ENCODE peak calls at places on chromosomes 4 and X, in ten cellular contexts. One of them, this sample, is unnamed.
A peak's percentile ranks its signal among the peaks of the same experiment; 100 is the strongest.

GRCh38 chr4:83113429-83113786 is 1.1 kb downstream of the PLAC8 start:
- DNase-seq in psoas muscle: no peak
- DNase-seq in PC-3: no peak
- DNase-seq in lung: no peak
- DNase-seq in pancreas: no peak
- DNase-seq in Peyer's patch: no peak
- DNase-seq in left lung: no peak
- DNase-seq in coronary artery: no peak
- DNase-seq in thyroid gland: no peak
- DNase-seq in endodermal cell: no peak
- DNase-seq in this sample: no peak

GRCh38 chrX:9171841-9172240 is 137.9 kb upstream of the FAM9B start:
- DNase-seq in psoas muscle: no peak
- DNase-seq in PC-3: peak; percentile 68
- DNase-seq in lung: no peak
- DNase-seq in pancreas: no peak
- DNase-seq in Peyer's patch: no peak
- DNase-seq in left lung: no peak
- DNase-seq in coronary artery: no peak
- DNase-seq in thyroid gland: no peak
- DNase-seq in endodermal cell: no peak
- DNase-seq in this sample: no peak

GRCh38 chrX:50627696-50628095 is 157.1 kb upstream of the DGKK start:
- DNase-seq in psoas muscle: no peak
- DNase-seq in PC-3: no peak
- DNase-seq in lung: no peak
- DNase-seq in pancreas: no peak
- DNase-seq in Peyer's patch: no peak
- DNase-seq in left lung: no peak
- DNase-seq in coronary artery: no peak
- DNase-seq in thyroid gland: no peak
- DNase-seq in endodermal cell: no peak
- DNase-seq in this sample: no peak

GRCh38 chr4:155889036-155889793 is 14.3 kb upstream of the TDO2 start:
- DNase-seq in psoas muscle: no peak
- DNase-seq in PC-3: peak; percentile 22
- DNase-seq in lung: no peak
- DNase-seq in pancreas: no peak
- DNase-seq in Peyer's patch: no peak
- DNase-seq in left lung: no peak
- DNase-seq in coronary artery: no peak
- DNase-seq in thyroid gland: no peak
- DNase-seq in endodermal cell: no peak
- DNase-seq in this sample: no peak

GRCh38 chrX:127963696-127964095 is 88.5 kb downstream of the ACTRT1 start:
- DNase-seq in psoas muscle: no peak
- DNase-seq in PC-3: no peak
- DNase-seq in lung: no peak
- DNase-seq in pancreas: no peak
- DNase-seq in Peyer's patch: no peak
- DNase-seq in left lung: no peak
- DNase-seq in coronary artery: no peak
- DNase-seq in thyroid gland: no peak
- DNase-seq in endodermal cell: no peak
- DNase-seq in this sample: no peak

GRCh38 chr4:69617083-69617694 is 22.3 kb downstream of the UGT2A2 start:
- DNase-seq in psoas muscle: no peak
- DNase-seq in PC-3: peak; percentile 76
- DNase-seq in lung: no peak
- DNase-seq in pancreas: no peak
- DNase-seq in Peyer's patch: no peak
- DNase-seq in left lung: no peak
- DNase-seq in coronary artery: no peak
- DNase-seq in thyroid gland: no peak
- DNase-seq in endodermal cell: no peak
- DNase-seq in this sample: no peak

GRCh38 chrX:112368371-112368770 is 285.8 kb upstream of the TRPC5 start:
- DNase-seq in psoas muscle: no peak
- DNase-seq in PC-3: no peak
- DNase-seq in lung: no peak
- DNase-seq in pancreas: no peak
- DNase-seq in Peyer's patch: no peak
- DNase-seq in left lung: no peak
- DNase-seq in coronary artery: no peak
- DNase-seq in thyroid gland: no peak
- DNase-seq in endodermal cell: peak; percentile 65
- DNase-seq in this sample: no peak

GRCh38 chr4:31557444-31557843 is 837.3 kb downstream of the PCDH7 start:
- DNase-seq in psoas muscle: no peak
- DNase-seq in PC-3: no peak
- DNase-seq in lung: no peak
- DNase-seq in pancreas: no peak
- DNase-seq in Peyer's patch: no peak
- DNase-seq in left lung: no peak
- DNase-seq in coronary artery: no peak
- DNase-seq in thyroid gland: no peak
- DNase-seq in endodermal cell: no peak
- DNase-seq in this sample: no peak

DNA sequence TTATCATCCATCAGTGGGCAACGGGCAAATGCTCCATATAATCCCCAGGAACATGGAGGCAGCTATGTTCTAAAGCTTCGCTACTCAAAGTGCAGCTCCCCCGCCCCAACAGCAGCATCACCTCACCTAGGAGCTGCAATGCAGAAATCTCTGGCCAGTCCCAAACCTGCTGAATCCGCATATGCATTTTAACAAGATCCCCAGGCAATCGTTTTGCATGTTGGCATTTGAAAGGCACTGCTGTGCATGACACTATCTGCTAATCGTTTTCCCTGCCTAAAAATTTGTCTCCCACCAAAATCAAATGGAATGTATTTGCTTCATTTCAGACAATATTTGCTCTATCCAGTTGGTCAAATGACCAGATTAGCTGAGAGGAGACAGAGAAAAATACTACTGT is 15.2 kb downstream of the ADGRG2 start:
- DNase-seq in psoas muscle: no peak
- DNase-seq in PC-3: no peak
- DNase-seq in lung: no peak
- DNase-seq in pancreas: no peak
- DNase-seq in Peyer's patch: no peak
- DNase-seq in left lung: no peak
- DNase-seq in coronary artery: no peak
- DNase-seq in thyroid gland: no peak
- DNase-seq in endodermal cell: peak; percentile 81
- DNase-seq in this sample: no peak
- H3K27ac ChIP-seq in psoas muscle: no peak overlapping the region
- H3K27ac ChIP-seq in PC-3: no peak overlapping the region
- H3K27ac ChIP-seq in lung: no peak overlapping the region
- H3K27ac ChIP-seq in pancreas: no peak overlapping the region
- H3K27ac ChIP-seq in Peyer's patch: no peak overlapping the region
- H3K27ac ChIP-seq in left lung: no peak overlapping the region
- H3K27ac ChIP-seq in coronary artery: no peak overlapping the region
- H3K27ac ChIP-seq in thyroid gland: no peak overlapping the region
- H3K27ac ChIP-seq in endodermal cell: no peak overlapping the region
- H3K27ac ChIP-seq in this sample: no peak overlapping the region

GRCh38 chr4:3262208-3263052 is 13.5 kb downstream of the MSANTD1 start:
- DNase-seq in psoas muscle: no peak
- DNase-seq in PC-3: no peak
- DNase-seq in lung: no peak
- DNase-seq in pancreas: no peak
- DNase-seq in Peyer's patch: no peak
- DNase-seq in left lung: no peak
- DNase-seq in coronary artery: peak; percentile 64
- DNase-seq in thyroid gland: peak; percentile 1
- DNase-seq in endodermal cell: no peak
- DNase-seq in this sample: no peak

GRCh38 chr4:3263053-3263958 is 14.3 kb downstream of the MSANTD1 start:
- DNase-seq in psoas muscle: no peak
- DNase-seq in PC-3: no peak
- DNase-seq in lung: no peak
- DNase-seq in pancreas: no peak
- DNase-seq in Peyer's patch: no peak
- DNase-seq in left lung: no peak
- DNase-seq in coronary artery: peak; percentile 47
- DNase-seq in thyroid gland: peak; percentile 71
- DNase-seq in endodermal cell: no peak
- DNase-seq in this sample: no peak

GRCh38 chr4:3257691-3258482 is 8.9 kb downstream of the MSANTD1 start:
- DNase-seq in psoas muscle: peak; percentile 10
- DNase-seq in PC-3: peak; percentile 72
- DNase-seq in lung: no peak
- DNase-seq in pancreas: no peak
- DNase-seq in Peyer's patch: peak; percentile 44
- DNase-seq in left lung: peak; percentile 33
- DNase-seq in coronary artery: peak; percentile 56
- DNase-seq in thyroid gland: peak; percentile 87
- DNase-seq in endodermal cell: no peak
- DNase-seq in this sample: no peak

GRCh38 chr4:3257125-3257690 is 8.2 kb downstream of the MSANTD1 start:
- DNase-seq in psoas muscle: peak; percentile 13
- DNase-seq in PC-3: peak; percentile 81
- DNase-seq in lung: no peak
- DNase-seq in pancreas: no peak
- DNase-seq in Peyer's patch: peak; percentile 56
- DNase-seq in left lung: peak; percentile 37
- DNase-seq in coronary artery: peak; percentile 43
- DNase-seq in thyroid gland: peak; percentile 23
- DNase-seq in endodermal cell: peak; percentile 45
- DNase-seq in this sample: no peak

DNA sequence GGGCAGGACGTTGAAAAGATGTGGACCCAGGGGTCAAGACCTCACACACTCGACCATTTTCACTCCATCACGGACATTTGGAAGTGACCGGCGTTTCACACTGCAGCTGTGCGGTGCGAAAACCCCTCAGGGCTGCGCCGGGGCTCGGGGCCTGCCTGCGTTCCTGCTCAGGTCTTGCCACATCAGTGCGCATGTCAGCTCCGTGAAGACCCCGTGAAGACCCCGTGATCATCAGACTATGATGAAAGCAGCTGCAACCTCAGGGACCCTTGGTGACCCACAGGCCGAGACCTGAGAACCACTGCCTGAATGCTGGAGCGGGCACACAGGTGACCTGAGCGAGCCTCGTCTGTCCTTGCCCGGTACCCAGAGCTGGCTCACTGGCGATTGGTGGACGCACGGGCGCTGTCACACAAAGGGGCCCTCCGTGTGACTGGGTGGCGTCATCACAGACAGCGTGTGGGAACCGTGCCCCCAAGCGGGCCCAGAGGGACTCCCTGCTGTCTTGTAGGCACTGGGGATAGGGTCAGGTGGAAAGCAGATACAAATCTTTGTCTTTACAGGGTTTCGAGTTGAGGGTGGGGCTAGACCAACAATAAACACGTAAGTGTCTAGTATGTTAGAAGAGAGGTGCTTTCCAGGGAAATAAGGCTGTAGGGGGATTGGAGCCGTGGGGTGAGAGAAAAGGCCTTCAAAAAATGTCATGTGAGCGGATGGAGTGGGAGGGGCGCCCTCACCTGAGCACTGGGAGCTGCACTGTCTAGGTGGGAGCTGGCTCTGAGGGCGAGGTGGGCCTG is 12.7 kb downstream of the MSANTD1 start:
- DNase-seq in psoas muscle: no peak
- DNase-seq in PC-3: no peak
- DNase-seq in lung: no peak
- DNase-seq in pancreas: peak; percentile 59
- DNase-seq in Peyer's patch: peak; percentile 41
- DNase-seq in left lung: no peak
- DNase-seq in coronary artery: peak; percentile 68
- DNase-seq in thyroid gland: no peak
- DNase-seq in endodermal cell: no peak
- DNase-seq in this sample: no peak
- TF ChIP-seq CTCF in psoas muscle: no peak
- TF ChIP-seq CTCF in PC-3: no peak
- TF ChIP-seq CTCF in lung: no peak
- TF ChIP-seq CTCF in pancreas: no peak
- TF ChIP-seq CTCF in Peyer's patch: no peak
- TF ChIP-seq CTCF in left lung: no peak
- TF ChIP-seq CTCF in coronary artery: no peak
- TF ChIP-seq CTCF in thyroid gland: no peak
- TF ChIP-seq CTCF in endodermal cell: no peak
- TF ChIP-seq CTCF in this sample: no peak

DNA sequence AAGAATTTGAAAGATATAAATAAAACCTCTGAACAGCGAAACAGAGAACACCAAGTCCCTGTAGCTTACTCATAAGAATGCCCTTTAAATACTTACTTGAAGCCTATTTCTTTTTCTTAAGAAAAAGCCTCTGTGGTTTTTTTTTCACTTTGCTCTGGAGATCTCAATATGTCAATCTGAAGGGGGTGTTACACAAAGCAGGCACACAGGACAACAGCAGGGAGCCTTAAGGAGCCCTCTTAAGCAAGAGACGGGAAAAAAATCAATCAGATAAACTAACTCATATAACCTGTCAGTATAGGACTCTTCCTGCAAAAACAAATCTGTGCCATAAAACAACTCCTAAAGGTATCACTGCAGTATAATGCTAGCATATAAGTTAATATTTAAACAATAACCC is 611.1 kb upstream of the ATOH1 start:
- DNase-seq in psoas muscle: no peak
- DNase-seq in PC-3: no peak
- DNase-seq in lung: no peak
- DNase-seq in pancreas: no peak
- DNase-seq in Peyer's patch: no peak
- DNase-seq in left lung: no peak
- DNase-seq in coronary artery: no peak
- DNase-seq in thyroid gland: no peak
- DNase-seq in endodermal cell: no peak
- DNase-seq in this sample: no peak
- H3K27ac ChIP-seq in psoas muscle: no peak overlapping the region
- H3K27ac ChIP-seq in PC-3: no peak overlapping the region
- H3K27ac ChIP-seq in lung: no peak overlapping the region
- H3K27ac ChIP-seq in pancreas: no peak overlapping the region
- H3K27ac ChIP-seq in Peyer's patch: no peak overlapping the region
- H3K27ac ChIP-seq in left lung: no peak overlapping the region
- H3K27ac ChIP-seq in coronary artery: no peak overlapping the region
- H3K27ac ChIP-seq in thyroid gland: no peak overlapping the region
- H3K27ac ChIP-seq in endodermal cell: no peak overlapping the region
- H3K27ac ChIP-seq in this sample: no peak overlapping the region

GRCh38 chr4:68581382-68582338 is 5.5 kb upstream of the UGT2B17 start:
- DNase-seq in psoas muscle: no peak
- DNase-seq in PC-3: peak; percentile 36
- DNase-seq in lung: no peak
- DNase-seq in pancreas: no peak
- DNase-seq in Peyer's patch: no peak
- DNase-seq in left lung: no peak
- DNase-seq in coronary artery: no peak
- DNase-seq in thyroid gland: no peak
- DNase-seq in endodermal cell: no peak
- DNase-seq in this sample: no peak

GRCh38 chr4:68582339-68582717 is 6.2 kb upstream of the UGT2B17 start:
- DNase-seq in psoas muscle: no peak
- DNase-seq in PC-3: peak; percentile 30
- DNase-seq in lung: no peak
- DNase-seq in pancreas: no peak
- DNase-seq in Peyer's patch: no peak
- DNase-seq in left lung: no peak
- DNase-seq in coronary artery: no peak
- DNase-seq in thyroid gland: no peak
- DNase-seq in endodermal cell: no peak
- DNase-seq in this sample: no peak

GRCh38 chr4:68575081-68575480 is 1.0 kb downstream of the UGT2B17 start:
- DNase-seq in psoas muscle: no peak
- DNase-seq in PC-3: no peak
- DNase-seq in lung: no peak
- DNase-seq in pancreas: no peak
- DNase-seq in Peyer's patch: no peak
- DNase-seq in left lung: no peak
- DNase-seq in coronary artery: no peak
- DNase-seq in thyroid gland: no peak
- DNase-seq in endodermal cell: no peak
- DNase-seq in this sample: no peak

GRCh38 chr4:68576272-68577100 is at the start of gene UGT2B17:
- DNase-seq in psoas muscle: no peak
- DNase-seq in PC-3: no peak
- DNase-seq in lung: no peak
- DNase-seq in pancreas: no peak
- DNase-seq in Peyer's patch: no peak
- DNase-seq in left lung: no peak
- DNase-seq in coronary artery: no peak
- DNase-seq in thyroid gland: no peak
- DNase-seq in endodermal cell: no peak
- DNase-seq in this sample: no peak

DNA sequence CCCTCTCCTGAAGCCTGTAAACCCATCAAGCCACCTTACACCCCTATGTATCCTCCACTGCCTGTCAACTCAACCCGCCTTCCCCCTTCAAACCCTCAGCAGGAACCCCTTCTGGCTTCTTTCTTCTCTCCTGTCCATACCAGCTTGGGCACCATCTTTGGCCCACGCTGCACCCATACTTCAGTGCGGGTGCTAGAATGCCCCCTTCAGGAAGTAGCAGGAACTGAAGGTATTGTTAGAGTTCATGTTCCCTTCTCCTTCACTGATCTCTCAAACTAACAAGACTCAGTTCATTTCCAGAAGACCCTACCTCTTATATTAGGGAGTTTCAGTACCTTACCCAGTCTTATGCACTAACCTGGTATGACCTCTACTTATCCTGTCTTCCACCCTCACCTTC is 1.5 kb upstream of the UGT2B17 start:
- DNase-seq in psoas muscle: no peak
- DNase-seq in PC-3: no peak
- DNase-seq in lung: no peak
- DNase-seq in pancreas: no peak
- DNase-seq in Peyer's patch: no peak
- DNase-seq in left lung: no peak
- DNase-seq in coronary artery: no peak
- DNase-seq in thyroid gland: no peak
- DNase-seq in endodermal cell: no peak
- DNase-seq in this sample: no peak
- TF ChIP-seq CTCF in psoas muscle: no peak
- TF ChIP-seq CTCF in PC-3: peak; percentile 32
- TF ChIP-seq CTCF in lung: no peak
- TF ChIP-seq CTCF in pancreas: no peak
- TF ChIP-seq CTCF in Peyer's patch: no peak
- TF ChIP-seq CTCF in left lung: no peak
- TF ChIP-seq CTCF in coronary artery: no peak
- TF ChIP-seq CTCF in thyroid gland: no peak
- TF ChIP-seq CTCF in endodermal cell: peak; percentile 20
- TF ChIP-seq CTCF in this sample: no peak